ENCODE peak calls at places on chromosomes 6 and 20, in ten cellular contexts. One of them, this sample, is unnamed.
A peak's percentile ranks its signal among the peaks of the same experiment; 100 is the strongest.

GRCh38 chr6:3630258-3630828 is 121.2 kb downstream of the PXDC1 start:
- DNase-seq in EL: no peak
- DNase-seq in body of pancreas: no peak
- DNase-seq in ascending aorta: no peak
- DNase-seq in colonic mucosa: no peak
- DNase-seq in osteocyte: no peak
- DNase-seq in astrocyte of the spinal cord: no peak
- DNase-seq in Calu3: no peak
- DNase-seq in NCI-H1417: no peak
- DNase-seq in SW 1271: no peak
- DNase-seq in this sample: no peak

GRCh38 chr6:64050586-64050985 is 415.0 kb downstream of the PHF3 start:
- DNase-seq in EL: no peak
- DNase-seq in body of pancreas: no peak
- DNase-seq in ascending aorta: no peak
- DNase-seq in colonic mucosa: no peak
- DNase-seq in osteocyte: no peak
- DNase-seq in astrocyte of the spinal cord: no peak
- DNase-seq in Calu3: no peak
- DNase-seq in NCI-H1417: no peak
- DNase-seq in SW 1271: no peak
- DNase-seq in this sample: no peak

GRCh38 chr6:25628471-25629201 is 23.4 kb upstream of the SCGN start:
- DNase-seq in EL: no peak
- DNase-seq in body of pancreas: no peak
- DNase-seq in ascending aorta: no peak
- DNase-seq in colonic mucosa: no peak
- DNase-seq in osteocyte: no peak
- DNase-seq in astrocyte of the spinal cord: no peak
- DNase-seq in Calu3: no peak
- DNase-seq in NCI-H1417: no peak
- DNase-seq in SW 1271: no peak
- DNase-seq in this sample: no peak

GRCh38 chr20:43460172-43460829 is 2.6 kb downstream of the SRSF6 start:
- DNase-seq in EL: no peak
- DNase-seq in body of pancreas: no peak
- DNase-seq in ascending aorta: no peak
- DNase-seq in colonic mucosa: no peak
- DNase-seq in osteocyte: no peak
- DNase-seq in astrocyte of the spinal cord: no peak
- DNase-seq in Calu3: no peak
- DNase-seq in NCI-H1417: no peak
- DNase-seq in SW 1271: no peak
- DNase-seq in this sample: no peak

GRCh38 chr6:21593927-21594421 is 423 bp downstream of the SOX4 start:
- DNase-seq in EL: peak; percentile 67
- DNase-seq in body of pancreas: peak; percentile 53
- DNase-seq in ascending aorta: no peak
- DNase-seq in colonic mucosa: peak; percentile 44
- DNase-seq in osteocyte: no peak
- DNase-seq in astrocyte of the spinal cord: peak; percentile 77
- DNase-seq in Calu3: peak; percentile 59
- DNase-seq in NCI-H1417: peak; percentile 73
- DNase-seq in SW 1271: peak; percentile 79
- DNase-seq in this sample: no peak

GRCh38 chr6:101290346-101290745 is 103.2 kb upstream of the GRIK2 start:
- DNase-seq in EL: peak; percentile 6
- DNase-seq in body of pancreas: no peak
- DNase-seq in ascending aorta: no peak
- DNase-seq in colonic mucosa: no peak
- DNase-seq in osteocyte: no peak
- DNase-seq in astrocyte of the spinal cord: peak; percentile 1
- DNase-seq in Calu3: no peak
- DNase-seq in NCI-H1417: no peak
- DNase-seq in SW 1271: no peak
- DNase-seq in this sample: no peak

GRCh38 chr6:33828764-33829731 is 25.2 kb upstream of the MLN start:
- DNase-seq in EL: no peak
- DNase-seq in body of pancreas: no peak
- DNase-seq in ascending aorta: no peak
- DNase-seq in colonic mucosa: no peak
- DNase-seq in osteocyte: no peak
- DNase-seq in astrocyte of the spinal cord: no peak
- DNase-seq in Calu3: no peak
- DNase-seq in NCI-H1417: no peak
- DNase-seq in SW 1271: no peak
- DNase-seq in this sample: no peak

GRCh38 chr6:8944548-8944947 is 509.2 kb upstream of the SLC35B3 start:
- DNase-seq in EL: no peak
- DNase-seq in body of pancreas: no peak
- DNase-seq in ascending aorta: no peak
- DNase-seq in colonic mucosa: no peak
- DNase-seq in osteocyte: no peak
- DNase-seq in astrocyte of the spinal cord: no peak
- DNase-seq in Calu3: no peak
- DNase-seq in NCI-H1417: no peak
- DNase-seq in SW 1271: no peak
- DNase-seq in this sample: no peak

GRCh38 chr6:135176464-135176863 is 4.6 kb upstream of the MYB start:
- DNase-seq in EL: no peak
- DNase-seq in body of pancreas: no peak
- DNase-seq in ascending aorta: no peak
- DNase-seq in colonic mucosa: no peak
- DNase-seq in osteocyte: no peak
- DNase-seq in astrocyte of the spinal cord: no peak
- DNase-seq in Calu3: no peak
- DNase-seq in NCI-H1417: no peak
- DNase-seq in SW 1271: no peak
- DNase-seq in this sample: no peak

GRCh38 chr6:102732908-102733307 is 1339.4 kb downstream of the GRIK2 start:
- DNase-seq in EL: peak; percentile 54
- DNase-seq in body of pancreas: no peak
- DNase-seq in ascending aorta: no peak
- DNase-seq in colonic mucosa: no peak
- DNase-seq in osteocyte: no peak
- DNase-seq in astrocyte of the spinal cord: no peak
- DNase-seq in Calu3: no peak
- DNase-seq in NCI-H1417: no peak
- DNase-seq in SW 1271: no peak
- DNase-seq in this sample: no peak

GRCh38 chr6:122187186-122187585 is 212.3 kb upstream of the HSF2 start:
- DNase-seq in EL: no peak
- DNase-seq in body of pancreas: no peak
- DNase-seq in ascending aorta: no peak
- DNase-seq in colonic mucosa: no peak
- DNase-seq in osteocyte: no peak
- DNase-seq in astrocyte of the spinal cord: no peak
- DNase-seq in Calu3: no peak
- DNase-seq in NCI-H1417: no peak
- DNase-seq in SW 1271: no peak
- DNase-seq in this sample: no peak

GRCh38 chr20:1876217-1876921 is 18.8 kb upstream of the SIRPA start:
- DNase-seq in EL: no peak
- DNase-seq in body of pancreas: peak; percentile 41
- DNase-seq in ascending aorta: no peak
- DNase-seq in colonic mucosa: no peak
- DNase-seq in osteocyte: no peak
- DNase-seq in astrocyte of the spinal cord: no peak
- DNase-seq in Calu3: peak; percentile 54
- DNase-seq in NCI-H1417: no peak
- DNase-seq in SW 1271: no peak
- DNase-seq in this sample: no peak

GRCh38 chr6:15922510-15923307 is 206.2 kb upstream of the MYLIP start:
- DNase-seq in EL: peak; percentile 71
- DNase-seq in body of pancreas: no peak
- DNase-seq in ascending aorta: no peak
- DNase-seq in colonic mucosa: no peak
- DNase-seq in osteocyte: no peak
- DNase-seq in astrocyte of the spinal cord: peak; percentile 73
- DNase-seq in Calu3: no peak
- DNase-seq in NCI-H1417: no peak
- DNase-seq in SW 1271: no peak
- DNase-seq in this sample: no peak

GRCh38 chr6:127266178-127266891 is at the start of gene RNF146:
- DNase-seq in EL: peak; percentile 82
- DNase-seq in body of pancreas: peak; percentile 86
- DNase-seq in ascending aorta: peak; percentile 16
- DNase-seq in colonic mucosa: peak; percentile 80
- DNase-seq in osteocyte: peak; percentile 93
- DNase-seq in astrocyte of the spinal cord: peak; percentile 89
- DNase-seq in Calu3: peak; percentile 72
- DNase-seq in NCI-H1417: peak; percentile 82
- DNase-seq in SW 1271: peak; percentile 83
- DNase-seq in this sample: peak; percentile 91

GRCh38 chr20:5221078-5221430 is 94.2 kb downstream of the CDS2 start:
- DNase-seq in EL: no peak
- DNase-seq in body of pancreas: no peak
- DNase-seq in ascending aorta: no peak
- DNase-seq in colonic mucosa: no peak
- DNase-seq in osteocyte: no peak
- DNase-seq in astrocyte of the spinal cord: no peak
- DNase-seq in Calu3: no peak
- DNase-seq in NCI-H1417: no peak
- DNase-seq in SW 1271: no peak
- DNase-seq in this sample: no peak

GRCh38 chr6:31058128-31058894 is 48.0 kb downstream of the MUC22 start:
- DNase-seq in EL: peak; percentile 93
- DNase-seq in body of pancreas: no peak
- DNase-seq in ascending aorta: no peak
- DNase-seq in colonic mucosa: no peak
- DNase-seq in osteocyte: no peak
- DNase-seq in astrocyte of the spinal cord: peak; percentile 93
- DNase-seq in Calu3: peak; percentile 53
- DNase-seq in NCI-H1417: no peak
- DNase-seq in SW 1271: peak; percentile 91
- DNase-seq in this sample: peak; percentile 91

GRCh38 chr20:32325706-32326506 is 32.2 kb upstream of the ASXL1 start:
- DNase-seq in EL: peak; percentile 82
- DNase-seq in body of pancreas: peak; percentile 63
- DNase-seq in ascending aorta: no peak
- DNase-seq in colonic mucosa: peak; percentile 53
- DNase-seq in osteocyte: no peak
- DNase-seq in astrocyte of the spinal cord: peak; percentile 82
- DNase-seq in Calu3: peak; percentile 60
- DNase-seq in NCI-H1417: no peak
- DNase-seq in SW 1271: peak; percentile 81
- DNase-seq in this sample: peak; percentile 92

GRCh38 chr6:169701218-169701952 is 444 bp downstream of the WDR27 start:
- DNase-seq in EL: no peak
- DNase-seq in body of pancreas: no peak
- DNase-seq in ascending aorta: no peak
- DNase-seq in colonic mucosa: peak; percentile 39
- DNase-seq in osteocyte: no peak
- DNase-seq in astrocyte of the spinal cord: no peak
- DNase-seq in Calu3: peak; percentile 12
- DNase-seq in NCI-H1417: peak; percentile 31
- DNase-seq in SW 1271: no peak
- DNase-seq in this sample: no peak

GRCh38 chr6:107318100-107318736 is 141.1 kb downstream of the PDSS2 start:
- DNase-seq in EL: peak; percentile 68
- DNase-seq in body of pancreas: peak; percentile 62
- DNase-seq in ascending aorta: no peak
- DNase-seq in colonic mucosa: peak; percentile 55
- DNase-seq in osteocyte: no peak
- DNase-seq in astrocyte of the spinal cord: peak; percentile 49
- DNase-seq in Calu3: peak; percentile 60
- DNase-seq in NCI-H1417: peak; percentile 61
- DNase-seq in SW 1271: peak; percentile 38
- DNase-seq in this sample: peak; percentile 19

GRCh38 chr20:50855498-50856474 is 60.9 kb downstream of the BCAS4 start:
- DNase-seq in EL: no peak
- DNase-seq in body of pancreas: peak; percentile 61
- DNase-seq in ascending aorta: no peak
- DNase-seq in colonic mucosa: no peak
- DNase-seq in osteocyte: no peak
- DNase-seq in astrocyte of the spinal cord: peak; percentile 19
- DNase-seq in Calu3: peak; percentile 51
- DNase-seq in NCI-H1417: no peak
- DNase-seq in SW 1271: no peak
- DNase-seq in this sample: peak; percentile 83

GRCh38 chr6:14129572-14129971 is 12.0 kb downstream of the CD83 start:
- DNase-seq in EL: peak; percentile 51
- DNase-seq in body of pancreas: peak; percentile 60
- DNase-seq in ascending aorta: no peak
- DNase-seq in colonic mucosa: peak; percentile 53
- DNase-seq in osteocyte: no peak
- DNase-seq in astrocyte of the spinal cord: peak; percentile 69
- DNase-seq in Calu3: peak; percentile 22
- DNase-seq in NCI-H1417: peak; percentile 67
- DNase-seq in SW 1271: peak; percentile 20
- DNase-seq in this sample: peak; percentile 41